ENCODE peak calls at places on chromosomes 16 and 17, in four cellular contexts. V is stimulated activated CD4-positive, alpha-beta T cell treated with anti-CD3 and anti-CD28 coated beads, Interleukin-1b, Interleukin-23, amount 100 ng/mL, for 4 hours; S is activated T-cell treated with anti-CD3 and anti-CD28 coated beads, Interleukin-2, amount 50 U/mL, for 4 hours; B is NCI-H1092. O is an unnamed sample.

GRCh38 chr17:82384051-82384729 is 12.6 kb downstream of the UTS2R start:
- DNase-seq in V (no peak), B (no peak), S (no peak), O (no peak)

GRCh38 chr16:83744521-83744981 is 63.2 kb upstream of the HSBP1 start:
- DNase-seq in B (no peak), S (no peak), V (no peak), O (no peak)

GRCh38 chr17:49676276-49676868 is 1.5 kb downstream of the SPOP start:
- DNase-seq in V (no peak), B (no peak), S (no peak), O (peak)

GRCh38 chr17:56431736-56432135 is 161.8 kb upstream of the NOG start:
- DNase-seq in B (no peak), V (no peak), S (no peak), O (no peak)

GRCh38 chr17:4119299-4119698 is 23.5 kb downstream of the ZZEF1 start:
- DNase-seq in V (no peak), S (no peak), B (no peak), O (no peak)

GRCh38 chr16:24677388-24677787 is 52.1 kb upstream of the TNRC6A start:
- DNase-seq in S (no peak), V (no peak), B (no peak), O (no peak)

GRCh38 chr17:77119668-77120301 is 21.0 kb upstream of the SEC14L1 start:
- DNase-seq in S (no peak), B (no peak), V (no peak), O (no peak)

GRCh38 chr17:37792787-37793186 is 47.9 kb upstream of the HNF1B start:
- DNase-seq in S (no peak), V (no peak), B (no peak), O (no peak)

GRCh38 chr16:1543085-1543896 is 9.8 kb downstream of the TMEM204 start:
- DNase-seq in V (no peak), S (peak), B (no peak), O (peak)

GRCh38 chr17:17792551-17793377 is 44.0 kb downstream of the SREBF1 start:
- DNase-seq in S (peak), B (peak), V (no peak), O (no peak)

GRCh38 chr16:88731699-88732098 is 25.4 kb downstream of the CTU2 start:
- DNase-seq in B (no peak), S (no peak), V (no peak), O (no peak)

O was measured in fibroblast of gingiva.